ENCODE peak calls at places on chromosomes 3 and 15, in seven cellular contexts. One of them, this sample, is unnamed.

GRCh38 chr3:126131881-126132750 is 48.2 kb upstream of the SLC41A3 start:
- DNase-seq in B cell: no peak
- DNase-seq in GM12865: no peak
- DNase-seq in nephron progenitor cell: peak
- DNase-seq in A673: no peak
- DNase-seq in left lung: peak
- DNase-seq in right atrium auricular region: no peak
- DNase-seq in this sample: no peak

GRCh38 chr3:65107174-65107573 is 419.4 kb upstream of the ADAMTS9 start:
- DNase-seq in B cell: no peak
- DNase-seq in GM12865: no peak
- DNase-seq in nephron progenitor cell: no peak
- DNase-seq in A673: no peak
- DNase-seq in left lung: no peak
- DNase-seq in right atrium auricular region: no peak
- DNase-seq in this sample: no peak

GRCh38 chr3:138861755-138862333 is 27.1 kb upstream of the PIK3CB start:
- DNase-seq in B cell: no peak
- DNase-seq in GM12865: no peak
- DNase-seq in nephron progenitor cell: no peak
- DNase-seq in A673: peak
- DNase-seq in left lung: no peak
- DNase-seq in right atrium auricular region: no peak
- DNase-seq in this sample: no peak

GRCh38 chr3:25423780-25424179 is 4.3 kb upstream of the RARB start:
- DNase-seq in B cell: no peak
- DNase-seq in GM12865: no peak
- DNase-seq in nephron progenitor cell: no peak
- DNase-seq in A673: no peak
- DNase-seq in left lung: no peak
- DNase-seq in right atrium auricular region: no peak
- DNase-seq in this sample: no peak

GRCh38 chr3:15102256-15102655 is 3.3 kb upstream of the RBSN start:
- DNase-seq in B cell: no peak
- DNase-seq in GM12865: no peak
- DNase-seq in nephron progenitor cell: no peak
- DNase-seq in A673: no peak
- DNase-seq in left lung: peak
- DNase-seq in right atrium auricular region: peak
- DNase-seq in this sample: no peak

GRCh38 chr3:102715030-102715697 is 280.3 kb downstream of the ZPLD1 start:
- DNase-seq in B cell: no peak
- DNase-seq in GM12865: peak
- DNase-seq in nephron progenitor cell: no peak
- DNase-seq in A673: peak
- DNase-seq in left lung: no peak
- DNase-seq in right atrium auricular region: no peak
- DNase-seq in this sample: no peak

GRCh38 chr3:184578822-184579221 is 17.2 kb downstream of the EPHB3 start:
- DNase-seq in B cell: no peak
- DNase-seq in GM12865: no peak
- DNase-seq in nephron progenitor cell: no peak
- DNase-seq in A673: no peak
- DNase-seq in left lung: no peak
- DNase-seq in right atrium auricular region: no peak
- DNase-seq in this sample: no peak

GRCh38 chr3:141835557-141836224 is 40.8 kb upstream of the ATP1B3 start:
- DNase-seq in B cell: no peak
- DNase-seq in GM12865: no peak
- DNase-seq in nephron progenitor cell: no peak
- DNase-seq in A673: no peak
- DNase-seq in left lung: no peak
- DNase-seq in right atrium auricular region: no peak
- DNase-seq in this sample: no peak

GRCh38 chr3:40097507-40098117 is 211.9 kb upstream of the EIF1B start:
- DNase-seq in B cell: no peak
- DNase-seq in GM12865: no peak
- DNase-seq in nephron progenitor cell: no peak
- DNase-seq in A673: no peak
- DNase-seq in left lung: no peak
- DNase-seq in right atrium auricular region: no peak
- DNase-seq in this sample: no peak

GRCh38 chr3:10480871-10481378 is 24.5 kb downstream of the ATP2B2 start:
- DNase-seq in B cell: no peak
- DNase-seq in GM12865: no peak
- DNase-seq in nephron progenitor cell: no peak
- DNase-seq in A673: no peak
- DNase-seq in left lung: no peak
- DNase-seq in right atrium auricular region: no peak
- DNase-seq in this sample: no peak

GRCh38 chr3:127734754-127735473 is 62.2 kb downstream of the ABTB1 start:
- DNase-seq in B cell: no peak
- DNase-seq in GM12865: peak
- DNase-seq in nephron progenitor cell: no peak
- DNase-seq in A673: peak
- DNase-seq in left lung: peak
- DNase-seq in right atrium auricular region: no peak
- DNase-seq in this sample: no peak

GRCh38 chr15:34013746-34014145 is 25.3 kb downstream of the AVEN start:
- DNase-seq in B cell: no peak
- DNase-seq in GM12865: no peak
- DNase-seq in nephron progenitor cell: no peak
- DNase-seq in A673: no peak
- DNase-seq in left lung: no peak
- DNase-seq in right atrium auricular region: no peak
- DNase-seq in this sample: no peak

GRCh38 chr3:30743641-30744317 is 137.4 kb downstream of the TGFBR2 start:
- DNase-seq in B cell: no peak
- DNase-seq in GM12865: no peak
- DNase-seq in nephron progenitor cell: no peak
- DNase-seq in A673: no peak
- DNase-seq in left lung: no peak
- DNase-seq in right atrium auricular region: no peak
- DNase-seq in this sample: no peak

GRCh38 chr3:30749230-30749629 is 142.8 kb downstream of the TGFBR2 start:
- DNase-seq in B cell: no peak
- DNase-seq in GM12865: no peak
- DNase-seq in nephron progenitor cell: no peak
- DNase-seq in A673: no peak
- DNase-seq in left lung: no peak
- DNase-seq in right atrium auricular region: no peak
- DNase-seq in this sample: no peak

GRCh38 chr3:30751610-30752299 is 142.7 kb downstream of the GADL1 start:
- DNase-seq in B cell: no peak
- DNase-seq in GM12865: peak
- DNase-seq in nephron progenitor cell: peak
- DNase-seq in A673: peak
- DNase-seq in left lung: no peak
- DNase-seq in right atrium auricular region: no peak
- DNase-seq in this sample: no peak

GRCh38 chr3:30750967-30751366 is 143.5 kb downstream of the GADL1 start:
- DNase-seq in B cell: no peak
- DNase-seq in GM12865: no peak
- DNase-seq in nephron progenitor cell: no peak
- DNase-seq in A673: no peak
- DNase-seq in left lung: no peak
- DNase-seq in right atrium auricular region: no peak
- DNase-seq in this sample: no peak

GRCh38 chr3:30747771-30748281 is 141.4 kb downstream of the TGFBR2 start:
- DNase-seq in B cell: no peak
- DNase-seq in GM12865: no peak
- DNase-seq in nephron progenitor cell: no peak
- DNase-seq in A673: peak
- DNase-seq in left lung: no peak
- DNase-seq in right atrium auricular region: no peak
- DNase-seq in this sample: no peak
- TF ChIP-seq CTCF in B cell: no peak
- TF ChIP-seq CTCF in GM12865: no peak
- TF ChIP-seq CTCF in nephron progenitor cell: peak
- TF ChIP-seq CTCF in A673: peak
- TF ChIP-seq CTCF in left lung: peak
- TF ChIP-seq CTCF in right atrium auricular region: peak
- TF ChIP-seq CTCF in this sample: no peak

DNA sequence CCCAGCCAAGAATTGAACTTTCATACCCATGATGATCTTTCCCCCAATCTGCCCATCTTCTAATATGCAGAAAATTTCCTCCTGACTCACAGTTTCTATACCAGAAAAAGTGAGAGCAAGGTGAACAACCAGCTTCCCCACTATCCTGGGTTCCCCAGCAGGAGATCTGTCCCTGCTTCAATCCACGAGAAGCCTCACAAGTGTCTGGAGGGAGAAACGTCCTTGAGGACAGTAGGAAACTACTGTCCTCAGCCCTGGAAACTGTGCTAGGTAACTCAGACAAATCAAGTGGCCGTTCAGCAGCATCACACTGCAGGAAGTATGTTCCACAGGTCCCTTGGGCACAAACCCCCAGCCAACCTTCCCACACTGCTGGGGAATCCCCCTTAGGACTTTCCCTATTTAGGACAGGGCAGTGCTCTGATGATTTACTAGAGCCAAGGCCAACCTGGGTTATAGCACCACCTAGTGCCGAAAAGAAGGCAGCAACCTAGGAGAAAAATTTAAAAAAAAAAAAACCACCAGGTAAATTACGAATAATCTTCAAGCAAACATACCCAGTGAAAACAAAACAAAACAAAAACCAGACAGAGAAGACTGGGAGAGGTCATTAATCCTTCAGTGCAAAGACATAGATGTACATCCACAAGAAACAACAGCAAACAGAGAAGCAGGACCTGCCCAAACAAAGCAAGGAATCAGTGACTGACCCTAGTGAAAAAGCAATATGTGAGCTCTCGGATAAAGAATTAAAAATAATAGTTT is 36.0 kb downstream of the MORC1 start:
- DNase-seq in B cell: peak
- DNase-seq in GM12865: peak
- DNase-seq in nephron progenitor cell: peak
- DNase-seq in A673: peak
- DNase-seq in left lung: no peak
- DNase-seq in right atrium auricular region: no peak
- DNase-seq in this sample: no peak
- TF ChIP-seq CTCF in B cell: peak
- TF ChIP-seq CTCF in GM12865: peak
- TF ChIP-seq CTCF in nephron progenitor cell: peak
- TF ChIP-seq CTCF in A673: peak
- TF ChIP-seq CTCF in left lung: peak
- TF ChIP-seq CTCF in right atrium auricular region: no peak
- TF ChIP-seq CTCF in this sample: peak

DNA sequence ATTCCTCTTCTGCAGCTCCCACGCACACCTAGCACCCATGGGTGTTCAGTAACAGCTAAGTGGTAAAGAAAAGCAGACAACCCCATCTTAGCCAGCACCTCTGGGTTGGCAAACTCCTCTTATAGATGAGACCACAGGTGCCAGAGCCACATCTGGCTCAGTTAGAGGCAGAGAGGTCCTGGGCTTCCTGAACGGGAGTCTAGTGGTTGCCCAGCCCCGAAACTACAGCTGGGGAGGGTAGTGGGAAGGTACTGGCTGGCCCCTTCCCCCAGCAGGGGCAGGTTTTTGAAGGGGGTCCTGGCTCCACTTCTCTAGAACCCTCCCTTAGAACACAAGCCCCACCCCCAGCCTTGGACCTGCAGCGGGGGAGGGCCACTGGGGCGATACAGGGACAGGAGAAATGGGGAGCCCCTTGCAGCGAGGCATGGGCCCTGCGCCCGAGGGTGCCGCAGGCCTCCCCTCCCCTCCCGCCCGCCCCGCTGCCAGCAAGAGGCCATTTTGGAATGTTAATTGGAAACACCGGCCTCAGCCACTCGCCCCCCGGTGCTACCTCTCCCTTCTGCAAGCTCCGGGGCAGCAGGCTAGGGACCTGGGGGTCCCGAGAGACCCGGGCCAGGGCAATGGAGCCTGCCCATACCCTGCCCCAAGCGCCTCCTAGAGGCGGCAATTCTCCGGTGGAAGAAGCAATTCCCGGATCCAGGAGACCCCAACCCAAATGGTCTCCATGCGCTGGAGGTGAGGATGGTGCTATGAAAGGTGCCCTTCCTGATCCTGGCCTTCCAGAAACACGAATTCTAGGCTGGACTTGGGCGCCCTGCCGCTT is 1.5 kb downstream of the DUSP7 start:
- DNase-seq in B cell: no peak
- DNase-seq in GM12865: no peak
- DNase-seq in nephron progenitor cell: peak
- DNase-seq in A673: no peak
- DNase-seq in left lung: no peak
- DNase-seq in right atrium auricular region: no peak
- DNase-seq in this sample: no peak
- TF ChIP-seq CTCF in B cell: no peak
- TF ChIP-seq CTCF in GM12865: no peak
- TF ChIP-seq CTCF in nephron progenitor cell: peak
- TF ChIP-seq CTCF in A673: peak
- TF ChIP-seq CTCF in left lung: peak
- TF ChIP-seq CTCF in right atrium auricular region: no peak
- TF ChIP-seq CTCF in this sample: peak

GRCh38 chr3:66812126-66812525 is 186.0 kb upstream of the KBTBD8 start:
- DNase-seq in B cell: no peak
- DNase-seq in GM12865: peak
- DNase-seq in nephron progenitor cell: no peak
- DNase-seq in A673: peak
- DNase-seq in left lung: no peak
- DNase-seq in right atrium auricular region: no peak
- DNase-seq in this sample: no peak

GRCh38 chr3:66817946-66818557 is 180.1 kb upstream of the KBTBD8 start:
- DNase-seq in B cell: no peak
- DNase-seq in GM12865: no peak
- DNase-seq in nephron progenitor cell: no peak
- DNase-seq in A673: no peak
- DNase-seq in left lung: no peak
- DNase-seq in right atrium auricular region: no peak
- DNase-seq in this sample: no peak

GRCh38 chr3:66812741-66813140 is 185.4 kb upstream of the KBTBD8 start:
- DNase-seq in B cell: no peak
- DNase-seq in GM12865: no peak
- DNase-seq in nephron progenitor cell: no peak
- DNase-seq in A673: no peak
- DNase-seq in left lung: no peak
- DNase-seq in right atrium auricular region: no peak
- DNase-seq in this sample: no peak

GRCh38 chr3:66819993-66820501 is 178.1 kb upstream of the KBTBD8 start:
- DNase-seq in B cell: no peak
- DNase-seq in GM12865: no peak
- DNase-seq in nephron progenitor cell: no peak
- DNase-seq in A673: no peak
- DNase-seq in left lung: no peak
- DNase-seq in right atrium auricular region: no peak
- DNase-seq in this sample: no peak

DNA sequence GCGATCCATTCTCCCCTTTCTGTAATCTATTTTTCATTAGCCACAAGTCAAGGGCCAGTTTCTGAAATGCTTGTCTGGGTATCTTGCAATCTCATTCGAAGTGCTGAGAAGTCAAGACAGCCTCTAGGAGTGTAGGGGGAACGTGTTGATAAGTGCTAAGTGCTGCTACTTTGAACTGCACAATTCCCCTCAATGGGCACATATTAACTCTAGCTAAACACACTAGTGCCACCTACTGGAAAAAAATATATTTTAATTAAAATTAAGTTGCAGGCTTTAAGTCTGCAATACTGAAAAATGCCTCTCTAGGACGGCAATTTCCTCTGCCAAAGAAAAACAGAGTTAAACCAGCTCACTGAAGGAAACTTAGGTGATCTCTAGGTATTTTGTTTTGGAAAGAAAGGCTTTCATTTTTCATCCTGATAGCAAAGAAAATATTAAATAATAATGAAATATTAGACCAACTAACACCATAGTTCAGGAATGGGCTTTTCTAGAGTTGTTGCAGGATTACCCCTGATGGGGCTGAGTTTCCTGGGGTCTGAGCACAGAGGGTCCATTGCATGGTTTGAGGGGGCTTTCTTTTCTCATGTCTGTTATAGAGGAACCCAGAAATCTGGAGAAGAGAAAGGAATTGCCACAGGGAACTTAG is 181.9 kb upstream of the KBTBD8 start:
- DNase-seq in B cell: no peak
- DNase-seq in GM12865: peak
- DNase-seq in nephron progenitor cell: peak
- DNase-seq in A673: peak
- DNase-seq in left lung: no peak
- DNase-seq in right atrium auricular region: no peak
- DNase-seq in this sample: no peak
- TF ChIP-seq CTCF in B cell: peak
- TF ChIP-seq CTCF in GM12865: peak
- TF ChIP-seq CTCF in nephron progenitor cell: peak
- TF ChIP-seq CTCF in A673: peak
- TF ChIP-seq CTCF in left lung: peak
- TF ChIP-seq CTCF in right atrium auricular region: peak
- TF ChIP-seq CTCF in this sample: peak

This sample was measured in mesothelial cell of epicardium.